ENCODE peak calls at places on chromosomes 7 and 10, in six cellular contexts. A is esophagus muscularis mucosa, K is SK-N-SH, P is stomach, S is sigmoid colon, W is H1. E is an unnamed sample.

GRCh38 chr7:66306243-66306642 is 101.1 kb downstream of the TPST1 start:
- DNase-seq in W (no peak), S (no peak), K (no peak), A (no peak), P (peak; percentile 51), E (no peak)

GRCh38 chr10:65358565-65358964 is 1567.3 kb upstream of the LRRTM3 start:
- DNase-seq in K (peak; percentile 10), A (no peak), S (no peak), P (no peak), W (no peak), E (no peak)

GRCh38 chr10:123158682-123159081 is 4.5 kb downstream of the BUB3 start:
- DNase-seq in W (no peak), A (no peak), P (no peak), K (no peak), S (no peak), E (no peak)

GRCh38 chr7:131090866-131091692 is 236.6 kb upstream of the MKLN1 start:
- DNase-seq in S (no peak), P (no peak), K (no peak), A (no peak), W (no peak), E (no peak)

GRCh38 chr7:112571852-112572607 is 91.2 kb downstream of the LSMEM1 start:
- DNase-seq in S (no peak), P (no peak), W (no peak), K (no peak), A (no peak), E (peak; percentile 27)

GRCh38 chr7:16695621-16696237 is 49.7 kb downstream of the BZW2 start:
- DNase-seq in P (peak; percentile 37), K (peak; percentile 39), S (no peak), A (no peak), W (no peak), E (peak; percentile 14)

GRCh38 chr10:30186371-30186875 is 127.0 kb upstream of the JCAD start:
- DNase-seq in K (no peak), W (no peak), S (no peak), A (no peak), P (peak; percentile 28), E (peak; percentile 12)

GRCh38 chr7:22821702-22822485 is 755 bp downstream of the TOMM7 start:
- DNase-seq in P (no peak), K (no peak), S (no peak), W (no peak), A (no peak), E (no peak)

GRCh38 chr10:132065491-132066105 is at the start of gene JAKMIP3:
- DNase-seq in P (peak; percentile 35), A (no peak), S (peak; percentile 89), K (no peak), W (peak; percentile 72), E (peak; percentile 32)

GRCh38 chr7:17599733-17600685 is 301.6 kb downstream of the AHR start:
- DNase-seq in K (no peak), A (no peak), P (no peak), S (no peak), W (no peak), E (no peak)

GRCh38 chr7:25849361-25850184 is 302.4 kb upstream of the NFE2L3 start:
- DNase-seq in S (no peak), W (no peak), K (no peak), P (no peak), A (no peak), E (no peak)

GRCh38 chr10:132992433-132993215 is 50.3 kb upstream of the CFAP46 start:
- DNase-seq in A (no peak), K (no peak), S (no peak), W (no peak), P (no peak), E (no peak)

GRCh38 chr7:83532229-83532628 is 116.7 kb downstream of the SEMA3E start:
- DNase-seq in W (no peak), K (no peak), A (no peak), P (no peak), S (no peak), E (no peak)

GRCh38 chr10:96614515-96614914 is 27.7 kb upstream of the TM9SF3 start:
- DNase-seq in K (peak; percentile 36), P (no peak), S (no peak), A (no peak), W (no peak), E (no peak)

DNA sequence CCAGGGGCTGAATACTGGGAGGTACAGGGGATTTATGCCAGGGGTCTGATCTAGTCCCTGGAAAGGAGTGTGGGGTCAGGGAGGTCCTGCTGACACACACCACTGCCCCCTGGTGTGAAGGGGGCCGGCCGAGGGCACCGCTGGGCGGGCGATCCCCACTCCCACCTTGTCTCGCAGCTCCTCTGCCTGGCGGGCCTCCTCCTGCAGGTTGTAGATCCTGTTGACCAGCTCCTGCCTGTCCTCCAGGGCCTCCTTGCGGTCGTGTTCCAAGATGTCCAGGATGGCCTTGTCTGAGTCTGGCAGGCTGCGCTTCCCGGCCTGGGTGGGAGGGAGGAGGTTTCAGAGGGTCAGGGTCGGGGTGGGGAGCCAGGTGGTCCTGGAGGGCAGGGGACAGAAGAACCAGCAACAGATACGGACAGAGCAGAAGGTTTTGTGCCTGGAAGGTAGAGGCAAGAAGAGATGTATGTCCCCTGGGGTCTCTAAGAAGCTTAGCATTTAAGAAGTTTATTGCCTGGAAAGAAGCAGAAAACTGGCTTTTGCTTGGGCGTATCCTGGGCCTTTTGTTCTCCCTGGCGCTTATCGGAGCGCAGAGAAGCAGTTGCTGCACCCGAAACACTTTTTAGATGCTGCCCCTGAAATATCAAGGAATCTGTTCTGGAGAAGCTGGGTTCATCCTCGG is 94.5 kb upstream of the GNA12 start:
- DNase-seq in W (no peak), P (no peak), K (no peak), S (peak; percentile 46), A (no peak), E (no peak)
- TF ChIP-seq POLR2AphosphoS5 in W (no peak), P (no peak), K (no peak), S (no peak), A (no peak), E (no peak)

GRCh38 chr10:126250527-126251310 is 137.6 kb downstream of the ADAM12 start:
- DNase-seq in A (no peak), S (no peak), W (no peak), K (no peak), P (no peak), E (no peak)

GRCh38 chr10:126245501-126245900 is 142.8 kb downstream of the ADAM12 start:
- DNase-seq in A (no peak), P (no peak), K (no peak), S (no peak), W (no peak), E (no peak)

GRCh38 chr10:126250045-126250444 is 138.2 kb downstream of the ADAM12 start:
- DNase-seq in P (no peak), S (no peak), A (no peak), W (no peak), K (no peak), E (no peak)

GRCh38 chr10:126243976-126244375 is 144.3 kb downstream of the ADAM12 start:
- DNase-seq in P (no peak), S (no peak), K (no peak), W (no peak), A (no peak), E (no peak)

GRCh38 chr10:126247454-126247975 is 140.8 kb downstream of the ADAM12 start:
- DNase-seq in W (no peak), S (peak; percentile 83), K (no peak), P (peak; percentile 32), A (no peak), E (peak; percentile 13)
- TF ChIP-seq EP300 in W (no peak), S (no peak), K (peak; percentile 99), P (no peak), A (no peak), E (no peak)

DNA sequence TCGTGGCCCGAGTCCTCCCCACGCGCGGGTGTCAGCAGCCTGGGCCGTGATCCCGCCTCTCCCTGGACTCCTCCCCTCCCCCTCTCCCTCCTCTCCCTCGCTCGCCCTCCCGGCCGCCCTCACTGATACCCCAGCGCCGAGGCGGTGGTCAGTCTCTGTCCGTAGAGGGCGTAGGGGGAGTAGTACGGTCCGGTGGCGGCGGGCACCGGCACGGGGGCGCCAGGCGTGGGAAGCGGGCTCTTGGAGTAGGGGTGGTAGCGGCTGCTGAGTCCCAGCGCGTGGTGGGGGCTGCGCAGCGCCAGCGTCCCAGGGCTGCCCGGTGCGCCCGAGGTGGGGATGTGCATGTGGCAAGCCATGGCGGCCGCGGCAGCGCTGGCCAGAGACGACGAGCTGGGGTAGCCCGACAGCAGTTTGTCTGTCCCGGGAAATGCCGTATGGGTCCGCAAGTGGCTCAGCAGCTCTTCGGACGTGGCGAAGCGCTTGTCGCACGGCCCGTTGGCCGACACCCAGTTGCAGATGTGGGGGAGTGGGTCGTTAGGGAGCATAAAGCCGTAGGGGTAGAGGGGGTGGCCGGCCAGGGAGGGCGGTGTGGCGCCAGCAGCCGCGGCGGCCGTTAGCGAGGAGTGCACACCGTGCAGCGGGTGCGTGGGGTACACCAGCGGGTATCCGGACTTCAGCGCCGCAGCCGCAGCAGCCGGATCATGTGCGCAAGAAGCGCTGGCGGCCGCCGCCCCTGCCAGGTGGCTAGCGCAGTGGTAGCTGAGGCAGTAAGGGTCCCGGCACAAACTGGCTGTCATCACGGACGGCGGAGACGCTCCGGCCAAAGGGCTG is 2.7 kb downstream of the ZNF503 start:
- DNase-seq in A (no peak), W (peak; percentile 76), P (peak; percentile 48), K (no peak), S (peak; percentile 81), E (peak; percentile 22)
- TF ChIP-seq POLR2AphosphoS5 in A (no peak), W (no peak), P (no peak), K (no peak), S (peak; percentile 24), E (no peak)

GRCh38 chr7:24825931-24826661 is 68.8 kb upstream of the GSDME start:
- DNase-seq in S (no peak), P (peak; percentile 47), W (no peak), K (no peak), A (no peak), E (peak; percentile 71)
- TF ChIP-seq EP300 in S (no peak), P (no peak), W (no peak), K (peak; percentile 35), A (no peak), E (no peak)

E was measured in transverse colon.